ENCODE peak calls at places on chromosomes 6 and 20, in seven cellular contexts. A is NCI-H748 treated with DMSO at 0.1 percent for 48 hours; U is activated gamma-delta T cell; Y is naive thymus-derived CD8-positive, alpha-beta T cell; S is MM.1S; T is mucosa of gallbladder; O is neural crest cell. P is an unnamed sample.

GRCh38 chr6:161917645-161918044 is 643.8 kb upstream of the AGPAT4 start:
- DNase-seq in Y (no peak), O (no peak), A (no peak), T (no peak), S (no peak), U (no peak), P (no peak)

GRCh38 chr6:63923139-63923739 is 287.6 kb downstream of the PHF3 start:
- DNase-seq in S (peak; percentile 60), O (no peak), A (peak; percentile 56), T (no peak), U (no peak), Y (peak; percentile 13), P (no peak)

GRCh38 chr6:164838068-164838615 is 471.3 kb downstream of the C6orf118 start:
- DNase-seq in Y (no peak), U (no peak), A (no peak), S (peak; percentile 18), O (no peak), T (no peak), P (no peak)

GRCh38 chr6:160085226-160085625 is 36.4 kb upstream of the SLC22A1 start:
- DNase-seq in U (no peak), Y (no peak), A (no peak), S (no peak), O (no peak), T (no peak), P (no peak)

GRCh38 chr6:125301435-125302391 is at the start of gene HDDC2:
- DNase-seq in Y (peak; percentile 49), U (peak; percentile 36), S (peak; percentile 56), A (peak; percentile 51), T (peak; percentile 59), O (peak; percentile 59), P (peak; percentile 43)

GRCh38 chr6:135853986-135854385 is 2.5 kb downstream of the PDE7B start:
- DNase-seq in U (no peak), S (no peak), A (no peak), O (no peak), T (no peak), Y (no peak), P (no peak)

GRCh38 chr20:46677608-46678007 is 11.6 kb downstream of the TP53RK start:
- DNase-seq in O (no peak), A (no peak), Y (no peak), U (no peak), S (no peak), T (no peak), P (no peak)

GRCh38 chr6:135680964-135681913 is 170.3 kb upstream of the PDE7B start:
- DNase-seq in U (no peak), Y (no peak), T (no peak), S (no peak), A (no peak), O (no peak), P (no peak)

GRCh38 chr6:34473967-34474366 is 8.1 kb downstream of the PACSIN1 start:
- DNase-seq in O (no peak), Y (no peak), T (no peak), S (no peak), A (no peak), U (no peak), P (no peak)

GRCh38 chr6:149220882-149221773 is 96.4 kb upstream of the TAB2 start:
- DNase-seq in T (no peak), S (no peak), Y (no peak), O (no peak), U (no peak), A (no peak), P (no peak)

GRCh38 chr6:44201638-44202303 is 15.0 kb upstream of the MYMX start:
- DNase-seq in A (no peak), O (no peak), T (no peak), Y (no peak), U (no peak), S (no peak), P (no peak)

GRCh38 chr6:36323062-36323461 is 13.6 kb downstream of the BNIP5 start:
- DNase-seq in Y (no peak), A (no peak), U (no peak), S (no peak), T (no peak), O (peak; percentile 28), P (no peak)

GRCh38 chr6:137798846-137799245 is 68.2 kb upstream of the TNFAIP3 start:
- DNase-seq in S (no peak), T (no peak), U (no peak), Y (peak; percentile 40), A (no peak), O (no peak), P (peak; percentile 59)

GRCh38 chr20:46572181-46572580 is 21.7 kb upstream of the OCSTAMP start:
- DNase-seq in A (no peak), O (no peak), S (no peak), U (no peak), T (no peak), Y (no peak), P (no peak)

GRCh38 chr20:57649617-57650015 is 29.4 kb upstream of the ZBP1 start:
- DNase-seq in S (no peak), A (no peak), Y (no peak), T (no peak), O (no peak), U (no peak), P (no peak)

GRCh38 chr6:22466665-22467064 is 102.7 kb upstream of the HDGFL1 start:
- DNase-seq in U (no peak), O (no peak), T (no peak), Y (no peak), S (no peak), A (peak; percentile 28), P (no peak)

GRCh38 chr20:34708621-34709043 is 4.5 kb downstream of the TP53INP2 start:
- DNase-seq in T (peak; percentile 34), U (no peak), S (peak; percentile 40), Y (peak; percentile 69), O (peak; percentile 57), A (peak; percentile 47), P (peak; percentile 65)

GRCh38 chr6:19309661-19310060 is 527.5 kb upstream of the ID4 start:
- DNase-seq in U (no peak), O (no peak), T (no peak), Y (no peak), A (no peak), S (no peak), P (no peak)

GRCh38 chr6:85756982-85757381 is 114.3 kb upstream of the SYNCRIP start:
- DNase-seq in Y (no peak), A (no peak), T (no peak), O (no peak), S (peak; percentile 51), U (no peak), P (no peak)

GRCh38 chr6:158121335-158121734 is 46.7 kb downstream of the SERAC1 start:
- DNase-seq in U (no peak), A (no peak), S (no peak), Y (no peak), O (no peak), T (no peak), P (no peak)

GRCh38 chr20:20405619-20406018 is 37.7 kb downstream of the INSM1 start:
- DNase-seq in A (no peak), S (no peak), T (no peak), U (no peak), Y (no peak), O (no peak), P (no peak)

GRCh38 chr6:166058064-166058739 is 109.4 kb downstream of the TBXT start:
- DNase-seq in S (no peak), A (no peak), O (no peak), T (peak; percentile 28), Y (no peak), U (no peak), P (no peak)

GRCh38 chr6:31497595-31498476 is at the start of gene MICB:
- DNase-seq in T (peak; percentile 73), O (no peak), Y (peak; percentile 85), A (peak; percentile 97), S (peak; percentile 71), U (peak; percentile 66), P (peak; percentile 83)

GRCh38 chr20:56359212-56360132 is 698 bp downstream of the FAM210B start:
- DNase-seq in T (peak; percentile 37), U (no peak), Y (no peak), S (peak; percentile 21), A (no peak), O (peak; percentile 54), P (peak; percentile 8)

GRCh38 chr6:132330759-132331158 is 70.5 kb downstream of the MOXD1 start:
- DNase-seq in Y (no peak), O (no peak), S (no peak), U (no peak), A (no peak), T (no peak), P (no peak)

GRCh38 chr6:131258010-131258652 is 122.9 kb downstream of the AKAP7 start:
- DNase-seq in Y (no peak), S (no peak), T (no peak), U (no peak), A (no peak), O (no peak), P (no peak)